ENCODE peak calls at places on chromosomes 7 and 10, in four cellular contexts. B is HCT116, K is HepG2, N is K562. M is an unnamed sample.

GRCh38 chr10:8967004-8967530 is 912.6 kb downstream of the GATA3 start:
- DNase-seq in B (no peak), K (no peak), N (no peak), M (no peak)

GRCh38 chr7:100655908-100656674 is at the start of gene ACTL6B:
- DNase-seq in B (no peak), K (no peak), N (peak; percentile 100), M (no peak)

GRCh38 chr7:50436133-50436802 is 13.9 kb downstream of the FIGNL1 start:
- DNase-seq in B (no peak), K (no peak), N (no peak), M (no peak)

GRCh38 chr7:44095781-44096180 is 8.4 kb upstream of the AEBP1 start:
- DNase-seq in B (no peak), K (no peak), N (no peak), M (no peak)

GRCh38 chr10:9342865-9343450 is 1288.5 kb downstream of the GATA3 start:
- DNase-seq in B (no peak), K (peak; percentile 33), N (no peak), M (peak; percentile 8)

GRCh38 chr10:63477927-63478326 is 12.2 kb upstream of the JMJD1C start:
- DNase-seq in B (no peak), K (no peak), N (no peak), M (no peak)

GRCh38 chr10:80690434-80690833 is 152.7 kb downstream of the SH2D4B start:
- DNase-seq in B (no peak), K (no peak), N (no peak), M (no peak)

GRCh38 chr10:123062726-123063125 is 53.9 kb downstream of the ACADSB start:
- DNase-seq in B (no peak), K (no peak), N (no peak), M (no peak)

GRCh38 chr10:52308251-52309031 is 5.6 kb upstream of the DKK1 start:
- DNase-seq in B (no peak), K (peak; percentile 72), N (no peak), M (peak; percentile 64)

GRCh38 chr7:27516415-27516814 is 146.3 kb downstream of the HIBADH start:
- DNase-seq in B (no peak), K (no peak), N (no peak), M (no peak)

GRCh38 chr7:31933481-31933880 is 136.7 kb downstream of the PDE1C start:
- DNase-seq in B (no peak), K (no peak), N (no peak), M (no peak)

GRCh38 chr7:53624391-53624790 is 589.0 kb downstream of the POM121L12 start:
- DNase-seq in B (no peak), K (no peak), N (no peak), M (no peak)

GRCh38 chr7:48839108-48839507 is 85.2 kb upstream of the CDC14C start:
- DNase-seq in B (no peak), K (no peak), N (no peak), M (no peak)

GRCh38 chr10:15035385-15036301 is 8.1 kb upstream of the OLAH start:
- DNase-seq in B (no peak), K (no peak), N (peak; percentile 51), M (no peak)

GRCh38 chr7:101173752-101174244 is 6.3 kb downstream of the NAT16 start:
- DNase-seq in B (peak; percentile 80), K (no peak), N (peak; percentile 96), M (no peak)

GRCh38 chr10:79437111-79437814 is 8.2 kb downstream of the ZCCHC24 start:
- DNase-seq in B (no peak), K (no peak), N (no peak), M (no peak)

GRCh38 chr7:51186531-51186930 is 130.1 kb downstream of the COBL start:
- DNase-seq in B (no peak), K (no peak), N (no peak), M (no peak)

GRCh38 chr7:149300751-149301150 is 38.8 kb downstream of the ZNF783 start:
- DNase-seq in B (no peak), K (no peak), N (no peak), M (no peak)

GRCh38 chr7:156559001-156559400 is 81.6 kb upstream of the RNF32 start:
- DNase-seq in B (no peak), K (no peak), N (no peak), M (no peak)

GRCh38 chr10:46538723-46539426 is 17.6 kb downstream of the GPRIN2 start:
- DNase-seq in B (no peak), K (no peak), N (no peak), M (no peak)

GRCh38 chr7:52233248-52233647 is 802.2 kb upstream of the POM121L12 start:
- DNase-seq in B (no peak), K (no peak), N (no peak), M (no peak)

GRCh38 chr7:32462966-32463365 is 27.2 kb downstream of the LSM5 start:
- DNase-seq in B (no peak), K (no peak), N (no peak), M (no peak)

GRCh38 chr10:132679217-132679595 is 106.7 kb downstream of the NKX6-2 start:
- DNase-seq in B (no peak), K (no peak), N (no peak), M (no peak)

GRCh38 chr10:34978080-34978479 is 112.1 kb downstream of the CUL2 start:
- DNase-seq in B (no peak), K (no peak), N (no peak), M (no peak)

GRCh38 chr7:87452279-87452678 is 23.2 kb downstream of the ABCB4 start:
- DNase-seq in B (no peak), K (no peak), N (no peak), M (no peak)

GRCh38 chr10:130218936-130219335 is 82.7 kb downstream of the GLRX3 start:
- DNase-seq in B (no peak), K (no peak), N (no peak), M (no peak)

GRCh38 chr7:151085329-151085690 is 965 bp upstream of the AGAP3 start:
- DNase-seq in B (no peak), K (no peak), N (no peak), M (no peak)

GRCh38 chr7:151085691-151086620 is at the start of gene AGAP3:
- DNase-seq in B (peak; percentile 67), K (peak; percentile 75), N (peak; percentile 97), M (no peak)

GRCh38 chr7:151087247-151088018 is 1.2 kb downstream of the AGAP3 start:
- DNase-seq in B (no peak), K (peak; percentile 35), N (peak; percentile 79), M (no peak)

GRCh38 chr7:151088019-151088855 is 2.0 kb downstream of the AGAP3 start:
- DNase-seq in B (no peak), K (no peak), N (no peak), M (no peak)

GRCh38 chr7:151086802-151087246 is 549 bp downstream of the AGAP3 start:
- DNase-seq in B (no peak), K (no peak), N (peak; percentile 50), M (no peak)
- TF ChIP-seq TCF7L2 in B (no peak), K (no peak), N (no peak), M (no peak)

GRCh38 chr10:323651-324293 is 188.5 kb downstream of the ZMYND11 start:
- DNase-seq in B (peak; percentile 72), K (peak; percentile 45), N (no peak), M (peak; percentile 85)
- TF ChIP-seq POLR2AphosphoS5 in B (no peak), K (no peak), N (no peak), M (no peak)

GRCh38 chr7:98200364-98200763 is 10.9 kb upstream of the BHLHA15 start:
- DNase-seq in B (no peak), K (no peak), N (no peak), M (no peak)

GRCh38 chr7:98204670-98205069 is 6.6 kb upstream of the BHLHA15 start:
- DNase-seq in B (no peak), K (no peak), N (no peak), M (no peak)

GRCh38 chr7:98203261-98203963 is 7.8 kb upstream of the BHLHA15 start:
- DNase-seq in B (no peak), K (no peak), N (no peak), M (no peak)

GRCh38 chr7:98203964-98204605 is 7.2 kb upstream of the BHLHA15 start:
- DNase-seq in B (no peak), K (no peak), N (no peak), M (no peak)

GRCh38 chr7:98202367-98203195 is 8.7 kb upstream of the BHLHA15 start:
- DNase-seq in B (no peak), K (no peak), N (no peak), M (no peak)
- H3K4me3 ChIP-seq in B (no peak overlapping the region), K (no peak overlapping the region), N (no peak overlapping the region), M (no peak overlapping the region)

DNA sequence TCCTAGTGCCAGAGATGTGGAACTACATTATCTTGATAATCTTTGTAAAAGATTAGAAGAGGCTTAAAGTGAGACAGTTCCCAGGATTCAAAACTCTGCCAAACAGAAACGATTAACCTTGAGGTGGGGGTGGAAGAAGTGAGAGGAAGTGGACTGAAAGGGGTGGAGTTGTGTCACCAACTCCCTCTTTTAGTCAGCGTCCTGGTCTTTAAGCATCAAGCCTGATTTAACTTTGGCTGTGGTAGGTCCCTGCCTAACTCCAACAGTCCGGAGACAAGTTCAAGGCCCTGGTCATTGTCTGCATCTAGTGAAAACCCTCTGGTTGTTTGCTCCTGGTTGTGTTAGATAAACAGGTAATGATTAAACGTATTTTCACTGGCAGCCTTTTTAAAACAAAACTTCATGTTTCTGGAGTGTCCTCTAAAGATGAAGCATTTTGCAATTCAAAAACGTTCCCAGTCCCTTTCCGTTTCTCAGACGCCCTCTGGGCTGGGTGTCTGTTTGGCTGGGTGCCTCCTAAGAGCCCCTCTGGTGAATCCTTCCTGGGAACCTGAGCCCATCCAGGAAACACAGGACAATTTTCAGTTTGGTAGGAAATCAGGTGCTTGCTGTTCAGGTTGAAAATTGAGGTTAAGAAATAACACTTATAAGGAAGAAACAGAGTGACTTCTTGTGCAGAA is 76.5 kb downstream of the CHN2 start:
- DNase-seq in B (no peak), K (peak; percentile 59), N (no peak), M (no peak)
- TF ChIP-seq TCF7L2 in B (no peak), K (no peak), N (no peak), M (no peak)

DNA sequence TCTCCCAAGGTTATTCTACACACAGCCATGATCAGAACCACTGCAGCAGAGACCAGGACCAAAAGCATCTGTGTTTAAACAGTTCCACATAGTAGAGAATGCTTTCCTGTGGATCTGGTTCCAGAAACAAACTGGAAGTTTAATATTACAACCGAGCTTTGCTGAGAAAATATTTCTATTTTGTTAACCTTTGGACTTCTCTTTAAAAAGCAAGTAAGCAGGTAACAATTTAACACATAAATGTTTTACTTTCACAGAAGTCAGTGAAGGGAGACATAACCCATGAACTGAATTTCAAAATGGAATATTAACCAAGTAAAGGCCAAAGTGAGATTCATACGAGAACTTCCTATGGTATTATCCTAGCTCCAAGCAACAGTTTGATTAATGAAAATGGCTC is 98.6 kb upstream of the PHYHIPL start:
- DNase-seq in B (no peak), K (no peak), N (no peak), M (no peak)
- TF ChIP-seq POLR2AphosphoS5 in B (no peak), K (no peak), N (no peak), M (no peak)

GRCh38 chr7:2522780-2523433 is 3.3 kb downstream of the LFNG start:
- DNase-seq in B (peak; percentile 56), K (peak; percentile 71), N (no peak), M (no peak)

GRCh38 chr7:2521341-2521745 is 1.8 kb downstream of the LFNG start:
- DNase-seq in B (no peak), K (no peak), N (no peak), M (no peak)

GRCh38 chr7:2523461-2523905 is 3.9 kb downstream of the LFNG start:
- DNase-seq in B (no peak), K (no peak), N (no peak), M (no peak)

GRCh38 chr7:2520808-2521146 is 1.2 kb downstream of the LFNG start:
- DNase-seq in B (no peak), K (no peak), N (no peak), M (no peak)

GRCh38 chr7:2521952-2522591 is 2.5 kb downstream of the LFNG start:
- DNase-seq in B (no peak), K (no peak), N (no peak), M (no peak)
- H3K4me3 ChIP-seq in B (peak overlapping the region; percentile 42), K (no peak overlapping the region), N (no peak overlapping the region), M (peak overlapping the region; percentile 64)